ENCODE peak calls at places on chromosome 16, in four cellular contexts. One of them, this sample, is unnamed.

GRCh38 chr16:89562027-89562599 is 1.6 kb downstream of the RPL13 start:
- ATAC-seq in activated naive CD8-positive, alpha-beta T cell treated with anti-CD3 and anti-CD28 coated beads, Interleukin-2, amount 50 U/mL, for 24 hours: no peak
- ATAC-seq in natural killer cell: no peak
- ATAC-seq in naive B cell: no peak
- ATAC-seq in this sample: no peak

GRCh38 chr16:4239682-4240175 is 2.2 kb downstream of the SRL start:
- ATAC-seq in naive B cell: no peak
- ATAC-seq in natural killer cell: no peak
- ATAC-seq in activated naive CD8-positive, alpha-beta T cell treated with anti-CD3 and anti-CD28 coated beads, Interleukin-2, amount 50 U/mL, for 24 hours: no peak
- ATAC-seq in this sample: no peak

GRCh38 chr16:85002643-85003042 is 8.7 kb downstream of the ZDHHC7 start:
- ATAC-seq in activated naive CD8-positive, alpha-beta T cell treated with anti-CD3 and anti-CD28 coated beads, Interleukin-2, amount 50 U/mL, for 24 hours: peak
- ATAC-seq in natural killer cell: peak
- ATAC-seq in naive B cell: peak
- ATAC-seq in this sample: no peak

GRCh38 chr16:24419709-24420108 is 119.7 kb upstream of the RBBP6 start:
- ATAC-seq in natural killer cell: no peak
- ATAC-seq in naive B cell: peak
- ATAC-seq in activated naive CD8-positive, alpha-beta T cell treated with anti-CD3 and anti-CD28 coated beads, Interleukin-2, amount 50 U/mL, for 24 hours: no peak
- ATAC-seq in this sample: no peak

GRCh38 chr16:81487301-81487720 is 42.7 kb downstream of the CMIP start:
- ATAC-seq in activated naive CD8-positive, alpha-beta T cell treated with anti-CD3 and anti-CD28 coated beads, Interleukin-2, amount 50 U/mL, for 24 hours: no peak
- ATAC-seq in natural killer cell: peak
- ATAC-seq in naive B cell: no peak
- ATAC-seq in this sample: peak

GRCh38 chr16:15610369-15610871 is 32.5 kb downstream of the MARF1 start:
- ATAC-seq in activated naive CD8-positive, alpha-beta T cell treated with anti-CD3 and anti-CD28 coated beads, Interleukin-2, amount 50 U/mL, for 24 hours: peak
- ATAC-seq in naive B cell: no peak
- ATAC-seq in natural killer cell: no peak
- ATAC-seq in this sample: peak

GRCh38 chr16:20938426-20938825 is 37.9 kb downstream of the LYRM1 start:
- ATAC-seq in naive B cell: no peak
- ATAC-seq in activated naive CD8-positive, alpha-beta T cell treated with anti-CD3 and anti-CD28 coated beads, Interleukin-2, amount 50 U/mL, for 24 hours: peak
- ATAC-seq in natural killer cell: no peak
- ATAC-seq in this sample: peak

GRCh38 chr16:27383511-27384243 is 18.3 kb upstream of the IL21R start:
- ATAC-seq in natural killer cell: peak
- ATAC-seq in naive B cell: peak
- ATAC-seq in activated naive CD8-positive, alpha-beta T cell treated with anti-CD3 and anti-CD28 coated beads, Interleukin-2, amount 50 U/mL, for 24 hours: no peak
- ATAC-seq in this sample: no peak

GRCh38 chr16:77652399-77652798 is 69.9 kb upstream of the NUDT7 start:
- ATAC-seq in natural killer cell: no peak
- ATAC-seq in activated naive CD8-positive, alpha-beta T cell treated with anti-CD3 and anti-CD28 coated beads, Interleukin-2, amount 50 U/mL, for 24 hours: no peak
- ATAC-seq in naive B cell: no peak
- ATAC-seq in this sample: no peak

GRCh38 chr16:47096297-47096696 is 47.4 kb downstream of the NETO2 start:
- ATAC-seq in naive B cell: no peak
- ATAC-seq in activated naive CD8-positive, alpha-beta T cell treated with anti-CD3 and anti-CD28 coated beads, Interleukin-2, amount 50 U/mL, for 24 hours: no peak
- ATAC-seq in natural killer cell: no peak
- ATAC-seq in this sample: peak

GRCh38 chr16:67460961-67461360 is 20.0 kb downstream of the ATP6V0D1 start:
- ATAC-seq in activated naive CD8-positive, alpha-beta T cell treated with anti-CD3 and anti-CD28 coated beads, Interleukin-2, amount 50 U/mL, for 24 hours: no peak
- ATAC-seq in naive B cell: no peak
- ATAC-seq in natural killer cell: no peak
- ATAC-seq in this sample: no peak

GRCh38 chr16:12545292-12545610 is 258.4 kb downstream of the CPPED1 start:
- ATAC-seq in activated naive CD8-positive, alpha-beta T cell treated with anti-CD3 and anti-CD28 coated beads, Interleukin-2, amount 50 U/mL, for 24 hours: no peak
- ATAC-seq in naive B cell: no peak
- ATAC-seq in natural killer cell: no peak
- ATAC-seq in this sample: no peak

GRCh38 chr16:17273142-17273561 is 197.6 kb downstream of the XYLT1 start:
- ATAC-seq in natural killer cell: peak
- ATAC-seq in activated naive CD8-positive, alpha-beta T cell treated with anti-CD3 and anti-CD28 coated beads, Interleukin-2, amount 50 U/mL, for 24 hours: peak
- ATAC-seq in naive B cell: no peak
- ATAC-seq in this sample: peak